ENCODE peak calls at places on chromosomes 1 and 21, in six cellular contexts. N, Y, W, K, M and H are unnamed samples.

GRCh38 chr1:216818284-216818683 is 95.1 kb upstream of the ESRRG start:
- DNase-seq in M (no peak), W (no peak), Y (no peak), K (no peak), N (no peak), H (no peak)

GRCh38 chr21:44947930-44948331 is 8.1 kb downstream of the SLX9 start:
- DNase-seq in M (no peak), K (no peak), Y (no peak), W (peak; percentile 42), N (no peak), H (no peak)

GRCh38 chr21:18743523-18743922 is 339.9 kb upstream of the TMPRSS15 start:
- DNase-seq in M (no peak), K (no peak), W (no peak), Y (no peak), N (no peak), H (no peak)

GRCh38 chr21:30984897-30985296 is 53.4 kb downstream of the KRTAP19-8 start:
- DNase-seq in Y (no peak), M (no peak), W (no peak), N (no peak), K (no peak), H (peak; percentile 30)

GRCh38 chr1:30526652-30527345 is 196.6 kb downstream of the MATN1 start:
- DNase-seq in M (no peak), Y (no peak), N (no peak), W (no peak), K (no peak), H (no peak)

GRCh38 chr1:158180741-158181576 is at the start of gene CD1D:
- DNase-seq in K (no peak), N (no peak), W (no peak), M (no peak), Y (peak; percentile 32), H (peak; percentile 53)

GRCh38 chr21:41611966-41612606 is 104.1 kb upstream of the TMPRSS2 start:
- DNase-seq in Y (peak; percentile 43), K (peak; percentile 25), W (no peak), M (no peak), N (peak; percentile 8), H (peak; percentile 57)

GRCh38 chr1:81672766-81673165 is 128.0 kb upstream of the ADGRL2 start:
- DNase-seq in W (no peak), M (no peak), Y (peak; percentile 55), N (no peak), K (no peak), H (no peak)

GRCh38 chr1:41652346-41653124 is 168.1 kb upstream of the EDN2 start:
- DNase-seq in M (no peak), Y (no peak), K (no peak), W (no peak), N (no peak), H (no peak)

GRCh38 chr1:246503341-246503740 is 3.7 kb downstream of the SMYD3 start:
- DNase-seq in N (no peak), W (no peak), M (peak; percentile 32), Y (peak; percentile 40), K (no peak), H (no peak)

GRCh38 chr21:36609654-36610053 is 89.3 kb upstream of the SIM2 start:
- DNase-seq in M (no peak), W (no peak), Y (no peak), N (no peak), K (no peak), H (no peak)

GRCh38 chr1:25683731-25684130 is 67.1 kb downstream of the MAN1C1 start:
- DNase-seq in Y (peak; percentile 56), K (no peak), M (no peak), N (no peak), W (no peak), H (no peak)

GRCh38 chr1:207088161-207088560 is 499 bp upstream of the C4BPB start:
- DNase-seq in Y (no peak), W (no peak), K (no peak), N (no peak), M (no peak), H (no peak)

GRCh38 chr1:11934295-11935039 is at the start of gene PLOD1:
- DNase-seq in N (peak; percentile 83), M (peak; percentile 43), W (peak; percentile 89), Y (peak; percentile 91), K (peak; percentile 93), H (peak; percentile 87)

GRCh38 chr1:33342041-33342723 is 21.3 kb upstream of the A3GALT2 start:
- DNase-seq in W (no peak), M (peak; percentile 91), K (no peak), Y (peak; percentile 93), N (no peak), H (peak; percentile 21)